ENCODE peak calls at places on chromosomes 4 and X, in six cellular contexts. E is uterus, L is psoas muscle, R is upper lobe of left lung, M is PC-3, Z is foreskin keratinocyte. V is an unnamed sample.

GRCh38 chr4:2588259-2588658 is 51.8 kb downstream of the FAM193A start:
- DNase-seq in Z (no peak), E (no peak), L (no peak), M (no peak), R (no peak), V (no peak)

GRCh38 chrX:19382500-19383145 is 38.9 kb downstream of the PDHA1 start:
- DNase-seq in M (peak; percentile 68), L (no peak), E (no peak), R (peak; percentile 67), Z (no peak), V (peak; percentile 13)

GRCh38 chr4:88283661-88284377 is 542 bp downstream of the PPM1K start:
- DNase-seq in M (peak; percentile 48), R (peak; percentile 46), Z (no peak), L (peak; percentile 67), E (peak; percentile 69), V (peak; percentile 43)

GRCh38 chr4:175421506-175421905 is 390.6 kb downstream of the GPM6A start:
- DNase-seq in L (no peak), E (no peak), Z (no peak), M (peak; percentile 78), R (no peak), V (peak; percentile 3)

GRCh38 chrX:136546369-136546768 is 14.4 kb downstream of the VGLL1 start:
- DNase-seq in Z (no peak), E (no peak), M (no peak), L (no peak), R (no peak), V (no peak)

GRCh38 chrX:107629533-107629909 is 1.2 kb downstream of the PRPS1 start:
- DNase-seq in Z (no peak), R (no peak), E (no peak), L (no peak), M (peak; percentile 31), V (peak; percentile 3)

GRCh38 chrX:15214614-15215013 is 55.3 kb downstream of the ASB9 start:
- DNase-seq in M (peak; percentile 63), Z (no peak), L (no peak), R (no peak), E (no peak), V (no peak)

GRCh38 chr4:118968006-118968405 is 79.4 kb downstream of the SYNPO2 start:
- DNase-seq in Z (no peak), L (peak; percentile 41), M (peak; percentile 21), E (peak; percentile 68), R (peak; percentile 88), V (no peak)

GRCh38 chrX:7120578-7121219 is 26.8 kb upstream of the STS start:
- DNase-seq in M (peak; percentile 89), R (no peak), E (no peak), Z (no peak), L (no peak), V (peak; percentile 0)

GRCh38 chrX:104428231-104428630 is 137.8 kb upstream of the IL1RAPL2 start:
- DNase-seq in E (no peak), M (peak; percentile 76), R (no peak), L (no peak), Z (peak; percentile 55), V (peak; percentile 16)

DNA sequence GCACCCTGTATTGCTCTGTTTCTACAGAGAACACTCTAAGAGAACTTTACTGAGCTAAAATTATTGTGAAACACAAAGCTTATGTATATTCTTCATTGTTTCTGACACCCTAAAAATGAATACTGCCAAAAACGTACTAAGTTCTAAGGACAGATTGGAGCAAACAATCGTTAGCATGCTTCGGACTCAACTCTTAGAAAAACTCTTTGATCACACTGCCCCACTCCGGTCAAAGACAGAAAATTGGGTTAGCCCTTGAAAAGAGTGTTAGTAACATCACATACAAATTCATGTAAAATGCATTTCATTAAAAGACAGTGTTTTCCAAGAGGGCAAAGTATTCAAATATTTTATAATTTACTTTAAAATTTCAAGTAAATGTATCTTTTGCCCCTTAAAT is 177.4 kb downstream of the DCHS2 start:
- DNase-seq in Z (no peak), R (no peak), E (no peak), L (no peak), M (peak; percentile 53), V (no peak)
- TF ChIP-seq CTCF in Z (peak; percentile 50), R (no peak), E (no peak), L (no peak), M (peak; percentile 48), V (peak; percentile 42)

DNA sequence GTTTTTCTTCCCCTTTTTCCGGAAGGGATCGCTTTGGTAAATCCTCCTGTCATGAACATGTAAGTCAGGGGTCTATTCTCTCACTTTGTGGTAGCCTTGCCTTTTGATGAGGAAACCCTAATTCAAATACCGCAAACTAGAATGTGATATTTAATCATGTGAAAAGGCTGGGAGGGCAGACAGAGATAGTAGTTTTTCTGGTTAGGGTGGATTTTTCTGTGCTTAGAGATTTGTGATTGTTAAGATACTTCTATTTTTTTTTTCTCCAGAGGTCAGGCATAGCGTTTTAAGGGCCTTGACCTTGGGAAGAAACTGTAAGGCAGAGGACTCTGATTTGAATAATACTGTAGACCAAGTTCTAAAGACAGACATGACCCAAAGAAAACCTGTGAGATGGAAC is 41.8 kb upstream of the PACRGL start:
- DNase-seq in M (peak; percentile 28), R (no peak), Z (no peak), E (no peak), L (no peak), V (no peak)
- H3K27ac ChIP-seq in M (no peak overlapping the region), R (no peak overlapping the region), Z (no peak overlapping the region), E (no peak overlapping the region), L (no peak overlapping the region), V (no peak overlapping the region)

DNA sequence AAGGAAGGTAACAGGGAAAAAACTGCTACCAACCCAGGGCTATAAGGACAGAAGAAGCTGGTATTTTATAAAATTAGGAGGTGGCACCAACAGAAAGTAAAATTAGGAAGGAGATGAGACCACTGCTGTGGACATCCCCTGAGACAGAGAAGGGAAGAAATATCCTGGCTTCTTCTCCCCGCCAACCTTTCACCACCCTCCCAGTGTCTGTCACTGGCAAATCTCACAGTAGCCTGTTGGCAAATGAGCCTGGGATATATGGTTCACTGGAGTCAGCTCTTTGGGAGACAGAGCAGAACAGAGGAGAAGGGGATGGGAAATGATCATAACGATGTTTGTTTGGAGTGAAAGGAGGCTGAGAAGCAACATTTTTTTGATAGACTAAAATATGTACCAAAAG is 190.9 kb upstream of the PACRGL start:
- DNase-seq in L (no peak), M (no peak), Z (no peak), R (no peak), E (no peak), V (no peak)
- TF ChIP-seq CTCF in L (no peak), M (no peak), Z (no peak), R (no peak), E (no peak), V (no peak)

GRCh38 chr4:168717852-168718251 is 221.0 kb downstream of the PALLD start:
- DNase-seq in L (no peak), E (no peak), R (peak; percentile 52), M (no peak), Z (no peak), V (no peak)

GRCh38 chr4:168719725-168720124 is 222.9 kb downstream of the PALLD start:
- DNase-seq in R (no peak), L (no peak), E (no peak), M (no peak), Z (no peak), V (no peak)

GRCh38 chr4:168713193-168713592 is 216.3 kb downstream of the PALLD start:
- DNase-seq in E (no peak), M (no peak), Z (no peak), L (no peak), R (no peak), V (no peak)

GRCh38 chr4:168715889-168716288 is 219.0 kb downstream of the PALLD start:
- DNase-seq in L (no peak), M (no peak), Z (no peak), E (no peak), R (no peak), V (no peak)

DNA sequence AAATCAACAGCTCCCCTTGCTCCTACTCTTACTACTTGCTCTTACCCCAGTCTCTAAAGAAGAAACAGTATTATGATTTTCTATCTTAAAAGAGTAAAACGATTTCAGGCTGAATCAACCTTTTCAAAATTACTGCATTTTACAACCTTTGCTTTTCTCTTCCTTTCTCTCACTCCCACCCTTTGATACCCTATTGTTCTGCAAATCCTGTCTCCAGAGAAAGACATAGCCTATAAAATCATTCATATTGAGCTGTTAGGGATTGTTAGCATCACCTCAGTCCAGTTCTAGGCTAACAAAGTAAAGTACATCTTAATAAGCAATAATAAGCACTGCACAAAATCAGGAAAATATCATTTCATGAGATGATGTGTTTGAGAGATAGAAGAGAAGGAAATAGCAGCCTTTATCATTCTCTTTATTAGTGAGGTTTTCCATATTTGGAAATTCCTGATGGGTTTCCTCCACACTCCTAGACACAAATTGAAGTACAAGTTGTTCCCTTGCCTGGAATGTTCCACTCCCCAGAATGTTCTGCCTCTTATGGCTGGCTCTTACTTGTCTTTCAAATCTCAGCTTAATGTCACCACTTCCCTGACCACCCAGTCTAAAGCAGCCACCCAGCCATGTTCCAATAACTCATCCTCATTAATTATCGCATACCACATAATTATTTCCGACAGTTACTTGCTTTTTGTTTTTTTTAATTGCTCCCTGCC is 219.7 kb downstream of the PALLD start:
- DNase-seq in E (peak; percentile 72), R (no peak), L (no peak), Z (no peak), M (no peak), V (no peak)
- H3K27ac ChIP-seq in E (peak overlapping the region; percentile 75), R (peak overlapping the region; percentile 40), L (peak overlapping the region; percentile 2), Z (no peak overlapping the region), M (no peak overlapping the region), V (no peak overlapping the region)

GRCh38 chr4:39529534-39529933 is 2.3 kb upstream of the UGDH start:
- DNase-seq in E (no peak), R (no peak), Z (no peak), L (no peak), M (no peak), V (no peak)

GRCh38 chr4:39526283-39526682 is 956 bp downstream of the UGDH start:
- DNase-seq in L (no peak), R (no peak), Z (no peak), E (no peak), M (peak; percentile 6), V (peak; percentile 14)

GRCh38 chr4:39526810-39527295 is 386 bp downstream of the UGDH start:
- DNase-seq in Z (no peak), M (peak; percentile 3), L (no peak), E (no peak), R (no peak), V (no peak)

GRCh38 chr4:39528056-39528465 is 822 bp upstream of the UGDH start:
- DNase-seq in M (peak; percentile 64), E (peak; percentile 83), Z (no peak), R (no peak), L (peak; percentile 90), V (peak; percentile 77)

GRCh38 chr4:39527296-39528055 is at the start of gene UGDH:
- DNase-seq in L (peak; percentile 97), R (peak; percentile 98), M (peak; percentile 95), Z (peak; percentile 92), E (peak; percentile 97), V (peak; percentile 97)
- TF ChIP-seq CTCF in L (no peak), R (no peak), M (no peak), Z (no peak), E (peak; percentile 13), V (no peak)